ENCODE peak calls at places on chromosomes 7 and 10, in five cellular contexts. One of them, this sample, is unnamed.

GRCh38 chr10:107647462-107647861 is 483.0 kb upstream of the SORCS1 start:
- DNase-seq in A172: no peak
- DNase-seq in WERI-Rb-1: no peak
- DNase-seq in progenitor cell of endocrine pancreas: no peak
- DNase-seq in COR-L47: no peak
- DNase-seq in this sample: no peak

GRCh38 chr10:126902157-126902556 is 3.1 kb upstream of the DOCK1 start:
- DNase-seq in A172: peak; percentile 18
- DNase-seq in WERI-Rb-1: no peak
- DNase-seq in progenitor cell of endocrine pancreas: no peak
- DNase-seq in COR-L47: no peak
- DNase-seq in this sample: peak; percentile 76

GRCh38 chr7:1675036-1675671 is 5.1 kb downstream of the ELFN1 start:
- DNase-seq in A172: no peak
- DNase-seq in WERI-Rb-1: peak; percentile 41
- DNase-seq in progenitor cell of endocrine pancreas: no peak
- DNase-seq in COR-L47: no peak
- DNase-seq in this sample: no peak

GRCh38 chr10:12726971-12727831 is 274.3 kb downstream of the CCDC3 start:
- DNase-seq in A172: peak; percentile 71
- DNase-seq in WERI-Rb-1: no peak
- DNase-seq in progenitor cell of endocrine pancreas: no peak
- DNase-seq in COR-L47: no peak
- DNase-seq in this sample: no peak

GRCh38 chr10:131896403-131896802 is 4.4 kb upstream of the PPP2R2D start:
- DNase-seq in A172: no peak
- DNase-seq in WERI-Rb-1: no peak
- DNase-seq in progenitor cell of endocrine pancreas: no peak
- DNase-seq in COR-L47: no peak
- DNase-seq in this sample: no peak

GRCh38 chr10:113127285-113128283 is 177.5 kb downstream of the TCF7L2 start:
- DNase-seq in A172: no peak
- DNase-seq in WERI-Rb-1: no peak
- DNase-seq in progenitor cell of endocrine pancreas: no peak
- DNase-seq in COR-L47: no peak
- DNase-seq in this sample: no peak

GRCh38 chr10:63738410-63738809 is 217.2 kb downstream of the REEP3 start:
- DNase-seq in A172: no peak
- DNase-seq in WERI-Rb-1: no peak
- DNase-seq in progenitor cell of endocrine pancreas: no peak
- DNase-seq in COR-L47: no peak
- DNase-seq in this sample: peak; percentile 81

GRCh38 chr7:55510621-55511020 is 61.7 kb downstream of the VOPP1 start:
- DNase-seq in A172: no peak
- DNase-seq in WERI-Rb-1: no peak
- DNase-seq in progenitor cell of endocrine pancreas: no peak
- DNase-seq in COR-L47: no peak
- DNase-seq in this sample: no peak

GRCh38 chr10:74869635-74870034 is 43.2 kb downstream of the KAT6B start:
- DNase-seq in A172: no peak
- DNase-seq in WERI-Rb-1: no peak
- DNase-seq in progenitor cell of endocrine pancreas: no peak
- DNase-seq in COR-L47: no peak
- DNase-seq in this sample: no peak

GRCh38 chr7:25720427-25720826 is 431.6 kb upstream of the NFE2L3 start:
- DNase-seq in A172: no peak
- DNase-seq in WERI-Rb-1: peak; percentile 16
- DNase-seq in progenitor cell of endocrine pancreas: no peak
- DNase-seq in COR-L47: peak; percentile 1
- DNase-seq in this sample: no peak